ENCODE peak calls at places on chromosomes 16 and 17, in eight cellular contexts. U, G, D, Q, T, L, J and O are unnamed samples.

GRCh38 chr17:30476726-30477082 is 504 bp upstream of the GOSR1 start:
- DNase-seq in U (no peak), G (peak; percentile 7), D (no peak), Q (peak; percentile 16), T (no peak), L (no peak), J (no peak), O (peak; percentile 2)

GRCh38 chr16:58510097-58510775 is 5.1 kb upstream of the SETD6 start:
- DNase-seq in U (no peak), G (no peak), D (no peak), Q (no peak), T (no peak), L (no peak), J (peak; percentile 60), O (no peak)

GRCh38 chr17:46794318-46794717 is 24.2 kb downstream of the WNT3 start:
- DNase-seq in U (no peak), G (no peak), D (no peak), Q (no peak), T (no peak), L (no peak), J (no peak), O (no peak)

GRCh38 chr17:67058036-67058435 is 13.7 kb downstream of the CACNG1 start:
- DNase-seq in U (no peak), G (no peak), D (no peak), Q (no peak), T (no peak), L (no peak), J (no peak), O (no peak)

GRCh38 chr16:11626657-11627291 is 40.1 kb upstream of the LITAF start:
- DNase-seq in U (no peak), G (no peak), D (no peak), Q (no peak), T (no peak), L (no peak), J (no peak), O (no peak)

GRCh38 chr17:48520631-48521045 is 10.2 kb downstream of the HOXB1 start:
- DNase-seq in U (no peak), G (peak; percentile 67), D (no peak), Q (no peak), T (no peak), L (no peak), J (no peak), O (no peak)

GRCh38 chr16:24010440-24011089 is 174.8 kb downstream of the PRKCB start:
- DNase-seq in U (peak; percentile 48), G (peak; percentile 65), D (peak; percentile 90), Q (peak; percentile 65), T (peak; percentile 75), L (peak; percentile 64), J (peak; percentile 79), O (peak; percentile 50)

GRCh38 chr17:74592087-74592990 is at the start of gene CD300LD:
- DNase-seq in U (no peak), G (no peak), D (no peak), Q (no peak), T (no peak), L (no peak), J (no peak), O (no peak)

GRCh38 chr17:41553176-41553575 is 18.7 kb downstream of the KRT9 start:
- DNase-seq in U (no peak), G (peak; percentile 26), D (no peak), Q (no peak), T (no peak), L (no peak), J (no peak), O (no peak)

GRCh38 chr17:81340606-81341346 is 45.7 kb upstream of the SLC38A10 start:
- DNase-seq in U (no peak), G (no peak), D (no peak), Q (peak; percentile 80), T (peak; percentile 45), L (no peak), J (no peak), O (no peak)

GRCh38 chr16:49578435-49579024 is 204.9 kb downstream of the C16orf78 start:
- DNase-seq in U (no peak), G (no peak), D (no peak), Q (no peak), T (no peak), L (no peak), J (no peak), O (no peak)

GRCh38 chr16:1640261-1640956 is 28.2 kb downstream of the CRAMP1 start:
- DNase-seq in U (no peak), G (no peak), D (no peak), Q (no peak), T (no peak), L (no peak), J (no peak), O (no peak)

GRCh38 chr16:57503366-57503765 is 17.1 kb upstream of the DOK4 start:
- DNase-seq in U (no peak), G (no peak), D (no peak), Q (no peak), T (no peak), L (no peak), J (no peak), O (no peak)

GRCh38 chr16:27583634-27584033 is 33.7 kb downstream of the KATNIP start:
- DNase-seq in U (no peak), G (no peak), D (no peak), Q (no peak), T (no peak), L (no peak), J (no peak), O (no peak)

GRCh38 chr17:49928826-49929475 is 40.0 kb upstream of the DLX4 start:
- DNase-seq in U (peak; percentile 60), G (peak; percentile 17), D (no peak), Q (no peak), T (no peak), L (no peak), J (no peak), O (no peak)

GRCh38 chr16:79270011-79270410 is 330.5 kb downstream of the MAF start:
- DNase-seq in U (no peak), G (no peak), D (no peak), Q (no peak), T (no peak), L (no peak), J (no peak), O (no peak)

GRCh38 chr16:1745181-1745899 is 26.0 kb downstream of the NME3 start:
- DNase-seq in U (no peak), G (peak; percentile 59), D (no peak), Q (no peak), T (no peak), L (no peak), J (no peak), O (peak; percentile 55)

GRCh38 chr16:57892041-57892440 is 78.9 kb downstream of the CNGB1 start:
- DNase-seq in U (no peak), G (peak; percentile 69), D (no peak), Q (no peak), T (no peak), L (no peak), J (no peak), O (peak; percentile 95)

GRCh38 chr17:4719684-4720221 is 9.3 kb downstream of the ARRB2 start:
- DNase-seq in U (peak; percentile 84), G (no peak), D (no peak), Q (peak; percentile 68), T (no peak), L (no peak), J (no peak), O (peak; percentile 20)

GRCh38 chr16:3020604-3021448 is 658 bp downstream of the TNFRSF12A start:
- DNase-seq in U (peak; percentile 81), G (peak; percentile 89), D (peak; percentile 54), Q (peak; percentile 90), T (peak; percentile 63), L (peak; percentile 75), J (peak; percentile 94), O (peak; percentile 78)

GRCh38 chr17:66043419-66043818 is 148.5 kb downstream of the CEP112 start:
- DNase-seq in U (no peak), G (no peak), D (no peak), Q (no peak), T (no peak), L (no peak), J (no peak), O (no peak)

GRCh38 chr16:54447606-54448440 is 161.2 kb upstream of the IRX3 start:
- DNase-seq in U (peak; percentile 50), G (peak; percentile 54), D (peak; percentile 76), Q (no peak), T (peak; percentile 37), L (no peak), J (no peak), O (peak; percentile 72)

GRCh38 chr16:87543436-87544191 is 50.8 kb upstream of the ZCCHC14 start:
- DNase-seq in U (no peak), G (no peak), D (no peak), Q (no peak), T (no peak), L (no peak), J (no peak), O (peak; percentile 31)

GRCh38 chr16:70738083-70738977 is 52.5 kb upstream of the MTSS2 start:
- DNase-seq in U (peak; percentile 83), G (peak; percentile 93), D (no peak), Q (no peak), T (peak; percentile 62), L (peak; percentile 69), J (peak; percentile 85), O (peak; percentile 48)

GRCh38 chr17:83062818-83063671 is 16.4 kb upstream of the METRNL start:
- DNase-seq in U (no peak), G (no peak), D (no peak), Q (peak; percentile 11), T (peak; percentile 10), L (no peak), J (peak; percentile 57), O (no peak)

DNA sequence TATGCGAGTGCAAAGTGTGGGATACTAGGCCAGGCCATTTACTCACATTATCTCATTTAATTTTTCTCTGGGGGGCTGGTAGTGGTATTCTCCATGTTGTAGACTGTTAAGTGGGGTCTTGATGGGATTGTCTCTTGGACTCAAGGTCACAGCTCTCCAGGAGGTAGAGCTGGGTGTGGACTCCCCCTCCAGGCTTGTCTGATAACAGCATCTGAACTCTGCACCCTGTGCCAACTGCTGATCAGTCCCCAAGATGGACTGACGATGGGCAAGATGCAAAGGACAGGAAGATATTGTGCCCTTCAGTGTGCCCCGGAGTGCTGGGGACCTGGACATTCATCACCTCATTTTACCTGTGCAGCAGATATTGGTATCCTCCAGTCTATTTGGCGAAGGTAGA is 147.8 kb downstream of the MSI2 start:
- DNase-seq in U (peak; percentile 28), G (no peak), D (no peak), Q (no peak), T (no peak), L (no peak), J (no peak), O (no peak)
- H3K27ac ChIP-seq in U (no peak overlapping the region), G (no peak overlapping the region), D (no peak overlapping the region), Q (no peak overlapping the region), T (no peak overlapping the region), L (no peak overlapping the region), J (no peak overlapping the region), O (no peak overlapping the region)

GRCh38 chr17:64150237-64151015 is 20.5 kb upstream of the ERN1 start:
- DNase-seq in U (no peak), G (no peak), D (no peak), Q (peak; percentile 91), T (peak; percentile 68), L (no peak), J (peak; percentile 81), O (no peak)
- TF ChIP-seq CTCF in U (no peak), G (no peak), D (no peak), Q (no peak), T (no peak), L (no peak), J (no peak), O (no peak)

GRCh38 chr16:383326-384020 is 1.7 kb upstream of the PGAP6 start:
- DNase-seq in U (no peak), G (no peak), D (no peak), Q (peak; percentile 73), T (no peak), L (no peak), J (no peak), O (no peak)
- H3K4me3 ChIP-seq in U (no peak overlapping the region), G (no peak overlapping the region), D (no peak overlapping the region), Q (peak overlapping the region; percentile 91), T (peak overlapping the region; percentile 96), L (peak overlapping the region; percentile 77), J (peak overlapping the region; percentile 80), O (no peak overlapping the region)

GRCh38 chr16:69711115-69711740 is 15.1 kb downstream of the NQO1 start:
- DNase-seq in U (no peak), G (peak; percentile 81), D (no peak), Q (peak; percentile 79), T (no peak), L (no peak), J (peak; percentile 64), O (peak; percentile 68)
- H3K27ac ChIP-seq in U (no peak overlapping the region), G (no peak overlapping the region), D (no peak overlapping the region), Q (no peak overlapping the region), T (peak overlapping the region; percentile 31), L (no peak overlapping the region), J (no peak overlapping the region), O (no peak overlapping the region)